ENCODE peak calls at places on chromosomes 6 and 20, in eight cellular contexts. One of them, this sample, is unnamed.

GRCh38 chr6:137764464-137764863 is 102.6 kb upstream of the TNFAIP3 start:
- DNase-seq in fibroblast of lung: peak
- DNase-seq in psoas muscle: no peak
- DNase-seq in A673: peak
- DNase-seq in cardiac muscle cell: no peak
- DNase-seq in astrocyte: peak
- DNase-seq in heart right ventricle: no peak
- DNase-seq in thoracic aorta: no peak
- DNase-seq in this sample: no peak

GRCh38 chr20:16072220-16072619 is 501.0 kb downstream of the KIF16B start:
- DNase-seq in thoracic aorta: no peak
- DNase-seq in A673: no peak
- DNase-seq in fibroblast of lung: no peak
- DNase-seq in heart right ventricle: no peak
- DNase-seq in psoas muscle: no peak
- DNase-seq in astrocyte: no peak
- DNase-seq in cardiac muscle cell: no peak
- DNase-seq in this sample: no peak

GRCh38 chr6:167094820-167095637 is 27.9 kb upstream of the CCR6 start:
- DNase-seq in thoracic aorta: no peak
- DNase-seq in cardiac muscle cell: no peak
- DNase-seq in A673: no peak
- DNase-seq in fibroblast of lung: no peak
- DNase-seq in heart right ventricle: no peak
- DNase-seq in astrocyte: no peak
- DNase-seq in psoas muscle: no peak
- DNase-seq in this sample: no peak

GRCh38 chr6:11598687-11599086 is 61.1 kb downstream of the TMEM170B start:
- DNase-seq in astrocyte: no peak
- DNase-seq in thoracic aorta: no peak
- DNase-seq in cardiac muscle cell: no peak
- DNase-seq in fibroblast of lung: no peak
- DNase-seq in psoas muscle: no peak
- DNase-seq in A673: no peak
- DNase-seq in heart right ventricle: no peak
- DNase-seq in this sample: no peak

GRCh38 chr6:2378891-2379652 is 133.7 kb upstream of the GMDS start:
- DNase-seq in astrocyte: peak
- DNase-seq in A673: no peak
- DNase-seq in fibroblast of lung: peak
- DNase-seq in thoracic aorta: no peak
- DNase-seq in heart right ventricle: no peak
- DNase-seq in psoas muscle: no peak
- DNase-seq in cardiac muscle cell: no peak
- DNase-seq in this sample: no peak

GRCh38 chr6:89989742-89990141 is 95.5 kb downstream of the GJA10 start:
- DNase-seq in astrocyte: peak
- DNase-seq in thoracic aorta: no peak
- DNase-seq in psoas muscle: no peak
- DNase-seq in heart right ventricle: no peak
- DNase-seq in fibroblast of lung: peak
- DNase-seq in cardiac muscle cell: no peak
- DNase-seq in A673: no peak
- DNase-seq in this sample: no peak

GRCh38 chr6:149158076-149158475 is 159.4 kb upstream of the TAB2 start:
- DNase-seq in heart right ventricle: no peak
- DNase-seq in A673: no peak
- DNase-seq in astrocyte: no peak
- DNase-seq in cardiac muscle cell: no peak
- DNase-seq in thoracic aorta: no peak
- DNase-seq in fibroblast of lung: no peak
- DNase-seq in psoas muscle: no peak
- DNase-seq in this sample: no peak

GRCh38 chr6:42551202-42551601 is 12.6 kb upstream of the UBR2 start:
- DNase-seq in A673: no peak
- DNase-seq in astrocyte: no peak
- DNase-seq in thoracic aorta: no peak
- DNase-seq in psoas muscle: no peak
- DNase-seq in heart right ventricle: no peak
- DNase-seq in cardiac muscle cell: no peak
- DNase-seq in fibroblast of lung: peak
- DNase-seq in this sample: no peak

GRCh38 chr6:29624520-29624961 is 8.4 kb downstream of the GABBR1 start:
- DNase-seq in cardiac muscle cell: no peak
- DNase-seq in heart right ventricle: no peak
- DNase-seq in A673: peak
- DNase-seq in astrocyte: no peak
- DNase-seq in psoas muscle: no peak
- DNase-seq in fibroblast of lung: no peak
- DNase-seq in thoracic aorta: no peak
- DNase-seq in this sample: peak

GRCh38 chr6:4575724-4576123 is 200.5 kb upstream of the CDYL start:
- DNase-seq in astrocyte: peak
- DNase-seq in heart right ventricle: no peak
- DNase-seq in cardiac muscle cell: peak
- DNase-seq in thoracic aorta: no peak
- DNase-seq in A673: no peak
- DNase-seq in psoas muscle: no peak
- DNase-seq in fibroblast of lung: peak
- DNase-seq in this sample: no peak

GRCh38 chr20:19631410-19631809 is 126.6 kb upstream of the RIN2 start:
- DNase-seq in astrocyte: no peak
- DNase-seq in heart right ventricle: no peak
- DNase-seq in psoas muscle: no peak
- DNase-seq in fibroblast of lung: peak
- DNase-seq in cardiac muscle cell: no peak
- DNase-seq in A673: no peak
- DNase-seq in thoracic aorta: no peak
- DNase-seq in this sample: no peak

GRCh38 chr6:80437186-80437585 is 330.7 kb downstream of the BCKDHB start:
- DNase-seq in fibroblast of lung: no peak
- DNase-seq in heart right ventricle: no peak
- DNase-seq in A673: no peak
- DNase-seq in thoracic aorta: no peak
- DNase-seq in astrocyte: peak
- DNase-seq in psoas muscle: no peak
- DNase-seq in cardiac muscle cell: no peak
- DNase-seq in this sample: no peak

GRCh38 chr6:80436663-80437062 is 330.2 kb downstream of the BCKDHB start:
- DNase-seq in psoas muscle: no peak
- DNase-seq in cardiac muscle cell: no peak
- DNase-seq in thoracic aorta: no peak
- DNase-seq in astrocyte: no peak
- DNase-seq in heart right ventricle: no peak
- DNase-seq in A673: no peak
- DNase-seq in fibroblast of lung: no peak
- DNase-seq in this sample: no peak

GRCh38 chr6:80438728-80439127 is 332.3 kb downstream of the BCKDHB start:
- DNase-seq in psoas muscle: no peak
- DNase-seq in astrocyte: peak
- DNase-seq in fibroblast of lung: peak
- DNase-seq in A673: peak
- DNase-seq in heart right ventricle: no peak
- DNase-seq in thoracic aorta: no peak
- DNase-seq in cardiac muscle cell: no peak
- DNase-seq in this sample: peak

GRCh38 chr6:80440496-80441160 is 334.2 kb downstream of the BCKDHB start:
- DNase-seq in thoracic aorta: no peak
- DNase-seq in A673: no peak
- DNase-seq in fibroblast of lung: no peak
- DNase-seq in psoas muscle: no peak
- DNase-seq in cardiac muscle cell: no peak
- DNase-seq in astrocyte: no peak
- DNase-seq in heart right ventricle: no peak
- DNase-seq in this sample: no peak

GRCh38 chr6:80439721-80440488 is 333.4 kb downstream of the BCKDHB start:
- DNase-seq in thoracic aorta: no peak
- DNase-seq in psoas muscle: no peak
- DNase-seq in cardiac muscle cell: no peak
- DNase-seq in astrocyte: no peak
- DNase-seq in fibroblast of lung: no peak
- DNase-seq in heart right ventricle: no peak
- DNase-seq in A673: no peak
- DNase-seq in this sample: no peak
- H3K27ac ChIP-seq in thoracic aorta: no peak
- H3K27ac ChIP-seq in psoas muscle: no peak
- H3K27ac ChIP-seq in cardiac muscle cell: no peak
- H3K27ac ChIP-seq in astrocyte: peak
- H3K27ac ChIP-seq in fibroblast of lung: no peak
- H3K27ac ChIP-seq in heart right ventricle: no peak
- H3K27ac ChIP-seq in A673: no peak
- H3K27ac ChIP-seq in this sample: no peak

GRCh38 chr6:32472781-32473377 is 33.2 kb downstream of the HLA-DRA start:
- DNase-seq in astrocyte: no peak
- DNase-seq in thoracic aorta: no peak
- DNase-seq in fibroblast of lung: no peak
- DNase-seq in heart right ventricle: no peak
- DNase-seq in A673: no peak
- DNase-seq in cardiac muscle cell: no peak
- DNase-seq in psoas muscle: no peak
- DNase-seq in this sample: no peak
- H3K27ac ChIP-seq in astrocyte: no peak
- H3K27ac ChIP-seq in thoracic aorta: no peak
- H3K27ac ChIP-seq in fibroblast of lung: no peak
- H3K27ac ChIP-seq in heart right ventricle: peak
- H3K27ac ChIP-seq in A673: no peak
- H3K27ac ChIP-seq in cardiac muscle cell: no peak
- H3K27ac ChIP-seq in psoas muscle: no peak
- H3K27ac ChIP-seq in this sample: no peak

DNA sequence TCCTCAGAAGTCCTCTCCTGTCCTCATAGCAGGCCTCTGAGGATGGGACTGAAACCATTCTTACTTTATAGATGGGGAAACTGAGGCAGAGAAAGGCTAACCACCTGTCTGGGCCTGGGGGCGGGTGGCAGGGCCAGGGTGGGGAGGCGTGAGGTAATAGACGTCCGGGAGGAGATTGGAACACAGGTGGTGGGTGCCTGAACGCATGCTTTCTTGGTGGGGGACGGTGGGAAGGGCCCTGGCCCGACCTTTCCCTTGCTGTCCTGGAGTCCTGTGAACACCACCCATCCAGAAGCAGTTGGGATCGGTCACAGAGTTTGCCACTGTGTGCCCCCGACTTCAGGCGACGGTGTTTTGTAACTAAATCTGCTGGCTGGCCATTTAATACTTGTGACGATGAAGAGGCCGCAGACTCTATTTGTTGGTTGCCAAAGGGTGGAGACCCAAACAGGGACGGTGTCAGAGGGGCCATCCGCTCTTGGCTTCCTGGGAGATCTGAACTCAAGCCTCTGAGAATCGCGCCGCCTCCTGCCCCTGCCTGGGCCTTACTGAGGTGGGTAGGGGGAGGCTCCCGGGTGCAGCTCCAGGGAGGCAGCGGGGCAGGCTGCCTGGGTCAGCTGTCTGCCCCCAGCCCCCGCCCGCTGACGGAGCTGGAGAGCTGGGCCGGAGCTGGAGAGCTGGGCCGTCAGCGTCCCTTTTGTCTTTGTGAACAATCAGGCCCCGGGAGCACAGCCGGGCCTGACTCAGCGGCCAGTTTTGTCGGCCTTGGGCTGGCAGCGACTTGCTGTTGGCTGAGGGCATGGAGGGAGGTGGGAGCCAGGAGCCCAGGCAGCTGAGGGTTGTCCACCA is 4.1 kb downstream of the RBM38 start:
- DNase-seq in A673: no peak
- DNase-seq in psoas muscle: peak
- DNase-seq in thoracic aorta: peak
- DNase-seq in fibroblast of lung: peak
- DNase-seq in heart right ventricle: peak
- DNase-seq in astrocyte: peak
- DNase-seq in cardiac muscle cell: peak
- DNase-seq in this sample: no peak
- H3K27ac ChIP-seq in A673: no peak
- H3K27ac ChIP-seq in psoas muscle: peak
- H3K27ac ChIP-seq in thoracic aorta: peak
- H3K27ac ChIP-seq in fibroblast of lung: peak
- H3K27ac ChIP-seq in heart right ventricle: peak
- H3K27ac ChIP-seq in astrocyte: peak
- H3K27ac ChIP-seq in cardiac muscle cell: peak
- H3K27ac ChIP-seq in this sample: peak

DNA sequence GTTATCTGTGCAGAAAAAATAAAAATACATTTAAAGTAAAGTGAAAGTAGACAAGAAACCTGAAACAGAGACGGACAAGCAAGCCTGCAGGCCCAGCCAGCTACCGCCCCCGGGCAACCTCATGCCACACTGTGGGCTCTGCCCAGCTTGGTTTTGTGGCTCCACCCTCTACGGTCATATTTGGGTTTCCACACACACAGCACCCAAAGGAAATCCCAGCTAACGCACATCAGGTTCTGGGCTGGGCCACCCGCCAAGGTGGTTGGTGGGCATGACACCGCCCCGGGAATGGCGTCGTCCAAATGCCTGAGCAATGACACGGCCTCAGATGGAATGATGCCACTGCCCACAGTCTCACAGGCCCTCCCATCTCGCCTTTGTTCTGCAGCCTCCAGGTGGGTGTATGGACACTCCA is 22.9 kb downstream of the FAM110A start:
- DNase-seq in heart right ventricle: no peak
- DNase-seq in fibroblast of lung: peak
- DNase-seq in astrocyte: peak
- DNase-seq in A673: no peak
- DNase-seq in thoracic aorta: no peak
- DNase-seq in cardiac muscle cell: no peak
- DNase-seq in psoas muscle: no peak
- DNase-seq in this sample: no peak
- H3K27ac ChIP-seq in heart right ventricle: no peak
- H3K27ac ChIP-seq in fibroblast of lung: no peak
- H3K27ac ChIP-seq in astrocyte: no peak
- H3K27ac ChIP-seq in A673: no peak
- H3K27ac ChIP-seq in thoracic aorta: no peak
- H3K27ac ChIP-seq in cardiac muscle cell: no peak
- H3K27ac ChIP-seq in psoas muscle: no peak
- H3K27ac ChIP-seq in this sample: no peak